ENCODE peak calls at places on chromosomes 6 and 20, in eight cellular contexts. One of them, this sample, is unnamed.

GRCh38 chr6:72245565-72245964 is 359.2 kb downstream of the RIMS1 start:
- DNase-seq in esophagus squamous epithelium: no peak
- DNase-seq in nephron progenitor cell: no peak
- DNase-seq in amniotic stem cell: no peak
- DNase-seq in astrocyte of the spinal cord: no peak
- DNase-seq in tibial artery: no peak
- DNase-seq in heart right ventricle: no peak
- DNase-seq in T follicular helper cell: no peak
- DNase-seq in this sample: no peak

GRCh38 chr6:44439270-44440045 is 52.0 kb downstream of the CDC5L start:
- DNase-seq in esophagus squamous epithelium: no peak
- DNase-seq in nephron progenitor cell: no peak
- DNase-seq in amniotic stem cell: no peak
- DNase-seq in astrocyte of the spinal cord: peak; percentile 74
- DNase-seq in tibial artery: no peak
- DNase-seq in heart right ventricle: no peak
- DNase-seq in T follicular helper cell: no peak
- DNase-seq in this sample: no peak

GRCh38 chr20:38115205-38115604 is 49.9 kb downstream of the TGM2 start:
- DNase-seq in esophagus squamous epithelium: no peak
- DNase-seq in nephron progenitor cell: no peak
- DNase-seq in amniotic stem cell: no peak
- DNase-seq in astrocyte of the spinal cord: no peak
- DNase-seq in tibial artery: no peak
- DNase-seq in heart right ventricle: no peak
- DNase-seq in T follicular helper cell: no peak
- DNase-seq in this sample: no peak

GRCh38 chr6:71460933-71461332 is 172.3 kb downstream of the OGFRL1 start:
- DNase-seq in esophagus squamous epithelium: no peak
- DNase-seq in nephron progenitor cell: no peak
- DNase-seq in amniotic stem cell: no peak
- DNase-seq in astrocyte of the spinal cord: peak; percentile 67
- DNase-seq in tibial artery: no peak
- DNase-seq in heart right ventricle: no peak
- DNase-seq in T follicular helper cell: no peak
- DNase-seq in this sample: no peak

GRCh38 chr6:92109256-92109655 is 1310.1 kb downstream of the EPHA7 start:
- DNase-seq in esophagus squamous epithelium: no peak
- DNase-seq in nephron progenitor cell: no peak
- DNase-seq in amniotic stem cell: no peak
- DNase-seq in astrocyte of the spinal cord: no peak
- DNase-seq in tibial artery: no peak
- DNase-seq in heart right ventricle: no peak
- DNase-seq in T follicular helper cell: no peak
- DNase-seq in this sample: no peak

GRCh38 chr6:111837007-111837406 is 36.2 kb downstream of the FYN start:
- DNase-seq in esophagus squamous epithelium: no peak
- DNase-seq in nephron progenitor cell: no peak
- DNase-seq in amniotic stem cell: no peak
- DNase-seq in astrocyte of the spinal cord: no peak
- DNase-seq in tibial artery: no peak
- DNase-seq in heart right ventricle: no peak
- DNase-seq in T follicular helper cell: no peak
- DNase-seq in this sample: no peak

GRCh38 chr20:15862178-15862577 is 711.1 kb downstream of the KIF16B start:
- DNase-seq in esophagus squamous epithelium: no peak
- DNase-seq in nephron progenitor cell: no peak
- DNase-seq in amniotic stem cell: no peak
- DNase-seq in astrocyte of the spinal cord: no peak
- DNase-seq in tibial artery: no peak
- DNase-seq in heart right ventricle: no peak
- DNase-seq in T follicular helper cell: no peak
- DNase-seq in this sample: no peak

GRCh38 chr6:47195251-47195650 is 114.5 kb downstream of the TNFRSF21 start:
- DNase-seq in esophagus squamous epithelium: no peak
- DNase-seq in nephron progenitor cell: no peak
- DNase-seq in amniotic stem cell: no peak
- DNase-seq in astrocyte of the spinal cord: no peak
- DNase-seq in tibial artery: no peak
- DNase-seq in heart right ventricle: peak; percentile 47
- DNase-seq in T follicular helper cell: no peak
- DNase-seq in this sample: peak; percentile 71

GRCh38 chr6:90461367-90461766 is 125.5 kb downstream of the MAP3K7 start:
- DNase-seq in esophagus squamous epithelium: no peak
- DNase-seq in nephron progenitor cell: no peak
- DNase-seq in amniotic stem cell: no peak
- DNase-seq in astrocyte of the spinal cord: no peak
- DNase-seq in tibial artery: no peak
- DNase-seq in heart right ventricle: no peak
- DNase-seq in T follicular helper cell: no peak
- DNase-seq in this sample: no peak

GRCh38 chr6:31479933-31480535 is 17.9 kb upstream of the MICB start:
- DNase-seq in esophagus squamous epithelium: no peak
- DNase-seq in nephron progenitor cell: no peak
- DNase-seq in amniotic stem cell: no peak
- DNase-seq in astrocyte of the spinal cord: no peak
- DNase-seq in tibial artery: no peak
- DNase-seq in heart right ventricle: no peak
- DNase-seq in T follicular helper cell: no peak
- DNase-seq in this sample: no peak

GRCh38 chr6:34067814-34068213 is 78.1 kb downstream of the GRM4 start:
- DNase-seq in esophagus squamous epithelium: no peak
- DNase-seq in nephron progenitor cell: no peak
- DNase-seq in amniotic stem cell: no peak
- DNase-seq in astrocyte of the spinal cord: no peak
- DNase-seq in tibial artery: no peak
- DNase-seq in heart right ventricle: no peak
- DNase-seq in T follicular helper cell: no peak
- DNase-seq in this sample: no peak

GRCh38 chr6:150557043-150557599 is 42.6 kb upstream of the PLEKHG1 start:
- DNase-seq in esophagus squamous epithelium: no peak
- DNase-seq in nephron progenitor cell: no peak
- DNase-seq in amniotic stem cell: no peak
- DNase-seq in astrocyte of the spinal cord: no peak
- DNase-seq in tibial artery: no peak
- DNase-seq in heart right ventricle: no peak
- DNase-seq in T follicular helper cell: no peak
- DNase-seq in this sample: no peak

GRCh38 chr20:35561268-35561667 is 19.4 kb downstream of the ERGIC3 start:
- DNase-seq in esophagus squamous epithelium: no peak
- DNase-seq in nephron progenitor cell: peak; percentile 26
- DNase-seq in amniotic stem cell: no peak
- DNase-seq in astrocyte of the spinal cord: peak; percentile 49
- DNase-seq in tibial artery: no peak
- DNase-seq in heart right ventricle: no peak
- DNase-seq in T follicular helper cell: no peak
- DNase-seq in this sample: no peak

GRCh38 chr6:133818320-133818719 is 70.6 kb upstream of the TCF21 start:
- DNase-seq in esophagus squamous epithelium: no peak
- DNase-seq in nephron progenitor cell: no peak
- DNase-seq in amniotic stem cell: no peak
- DNase-seq in astrocyte of the spinal cord: no peak
- DNase-seq in tibial artery: no peak
- DNase-seq in heart right ventricle: no peak
- DNase-seq in T follicular helper cell: no peak
- DNase-seq in this sample: no peak

GRCh38 chr6:35955970-35956369 is 35.1 kb upstream of the SRPK1 start:
- DNase-seq in esophagus squamous epithelium: no peak
- DNase-seq in nephron progenitor cell: no peak
- DNase-seq in amniotic stem cell: no peak
- DNase-seq in astrocyte of the spinal cord: no peak
- DNase-seq in tibial artery: no peak
- DNase-seq in heart right ventricle: no peak
- DNase-seq in T follicular helper cell: no peak
- DNase-seq in this sample: no peak

GRCh38 chr6:138454976-138455706 is 44.2 kb downstream of the NHSL1 start:
- DNase-seq in esophagus squamous epithelium: no peak
- DNase-seq in nephron progenitor cell: no peak
- DNase-seq in amniotic stem cell: no peak
- DNase-seq in astrocyte of the spinal cord: no peak
- DNase-seq in tibial artery: no peak
- DNase-seq in heart right ventricle: peak; percentile 14
- DNase-seq in T follicular helper cell: peak; percentile 40
- DNase-seq in this sample: no peak

GRCh38 chr6:110085285-110085684 is 94.2 kb downstream of the WASF1 start:
- DNase-seq in esophagus squamous epithelium: no peak
- DNase-seq in nephron progenitor cell: no peak
- DNase-seq in amniotic stem cell: no peak
- DNase-seq in astrocyte of the spinal cord: no peak
- DNase-seq in tibial artery: no peak
- DNase-seq in heart right ventricle: no peak
- DNase-seq in T follicular helper cell: no peak
- DNase-seq in this sample: no peak

GRCh38 chr6:158825038-158825950 is 6.1 kb upstream of the EZR start:
- DNase-seq in esophagus squamous epithelium: no peak
- DNase-seq in nephron progenitor cell: no peak
- DNase-seq in amniotic stem cell: no peak
- DNase-seq in astrocyte of the spinal cord: no peak
- DNase-seq in tibial artery: no peak
- DNase-seq in heart right ventricle: no peak
- DNase-seq in T follicular helper cell: no peak
- DNase-seq in this sample: no peak

GRCh38 chr6:148509789-148510581 is 167.3 kb downstream of the SASH1 start:
- DNase-seq in esophagus squamous epithelium: no peak
- DNase-seq in nephron progenitor cell: no peak
- DNase-seq in amniotic stem cell: peak; percentile 89
- DNase-seq in astrocyte of the spinal cord: peak; percentile 98
- DNase-seq in tibial artery: peak; percentile 91
- DNase-seq in heart right ventricle: peak; percentile 56
- DNase-seq in T follicular helper cell: no peak
- DNase-seq in this sample: peak; percentile 74

GRCh38 chr6:157304840-157305675 is 18.3 kb downstream of the TMEM242 start:
- DNase-seq in esophagus squamous epithelium: no peak
- DNase-seq in nephron progenitor cell: no peak
- DNase-seq in amniotic stem cell: no peak
- DNase-seq in astrocyte of the spinal cord: peak; percentile 26
- DNase-seq in tibial artery: peak; percentile 49
- DNase-seq in heart right ventricle: no peak
- DNase-seq in T follicular helper cell: no peak
- DNase-seq in this sample: no peak

GRCh38 chr20:208937-209566 is 18.0 kb upstream of the DEFB129 start:
- DNase-seq in esophagus squamous epithelium: no peak
- DNase-seq in nephron progenitor cell: no peak
- DNase-seq in amniotic stem cell: peak; percentile 46
- DNase-seq in astrocyte of the spinal cord: peak; percentile 61
- DNase-seq in tibial artery: no peak
- DNase-seq in heart right ventricle: no peak
- DNase-seq in T follicular helper cell: no peak
- DNase-seq in this sample: no peak

GRCh38 chr6:127690092-127690491 is 113.1 kb downstream of the C6orf58 start:
- DNase-seq in esophagus squamous epithelium: no peak
- DNase-seq in nephron progenitor cell: no peak
- DNase-seq in amniotic stem cell: peak; percentile 1
- DNase-seq in astrocyte of the spinal cord: peak; percentile 47
- DNase-seq in tibial artery: no peak
- DNase-seq in heart right ventricle: no peak
- DNase-seq in T follicular helper cell: no peak
- DNase-seq in this sample: no peak

GRCh38 chr20:2754426-2754825 is 46.0 kb downstream of the CPXM1 start:
- DNase-seq in esophagus squamous epithelium: no peak
- DNase-seq in nephron progenitor cell: no peak
- DNase-seq in amniotic stem cell: no peak
- DNase-seq in astrocyte of the spinal cord: no peak
- DNase-seq in tibial artery: no peak
- DNase-seq in heart right ventricle: no peak
- DNase-seq in T follicular helper cell: no peak
- DNase-seq in this sample: no peak

GRCh38 chr6:2790588-2790987 is 25.4 kb downstream of the WRNIP1 start:
- DNase-seq in esophagus squamous epithelium: no peak
- DNase-seq in nephron progenitor cell: no peak
- DNase-seq in amniotic stem cell: no peak
- DNase-seq in astrocyte of the spinal cord: peak; percentile 28
- DNase-seq in tibial artery: no peak
- DNase-seq in heart right ventricle: no peak
- DNase-seq in T follicular helper cell: no peak
- DNase-seq in this sample: no peak

GRCh38 chr6:39665871-39666270 is 59.3 kb downstream of the KIF6 start:
- DNase-seq in esophagus squamous epithelium: no peak
- DNase-seq in nephron progenitor cell: no peak
- DNase-seq in amniotic stem cell: no peak
- DNase-seq in astrocyte of the spinal cord: peak; percentile 10
- DNase-seq in tibial artery: no peak
- DNase-seq in heart right ventricle: no peak
- DNase-seq in T follicular helper cell: no peak
- DNase-seq in this sample: no peak

GRCh38 chr6:79724816-79725215 is 93.7 kb downstream of the SH3BGRL2 start:
- DNase-seq in esophagus squamous epithelium: no peak
- DNase-seq in nephron progenitor cell: no peak
- DNase-seq in amniotic stem cell: no peak
- DNase-seq in astrocyte of the spinal cord: no peak
- DNase-seq in tibial artery: no peak
- DNase-seq in heart right ventricle: peak; percentile 18
- DNase-seq in T follicular helper cell: no peak
- DNase-seq in this sample: peak; percentile 49

GRCh38 chr6:160217073-160217472 is 41.5 kb downstream of the SLC22A2 start:
- DNase-seq in esophagus squamous epithelium: no peak
- DNase-seq in nephron progenitor cell: no peak
- DNase-seq in amniotic stem cell: no peak
- DNase-seq in astrocyte of the spinal cord: no peak
- DNase-seq in tibial artery: no peak
- DNase-seq in heart right ventricle: no peak
- DNase-seq in T follicular helper cell: no peak
- DNase-seq in this sample: no peak

GRCh38 chr20:37777556-37777955 is 83.7 kb downstream of the CTNNBL1 start:
- DNase-seq in esophagus squamous epithelium: no peak
- DNase-seq in nephron progenitor cell: no peak
- DNase-seq in amniotic stem cell: no peak
- DNase-seq in astrocyte of the spinal cord: no peak
- DNase-seq in tibial artery: no peak
- DNase-seq in heart right ventricle: no peak
- DNase-seq in T follicular helper cell: no peak
- DNase-seq in this sample: no peak

GRCh38 chr6:148342146-148343027 is at the start of gene SASH1:
- DNase-seq in esophagus squamous epithelium: no peak
- DNase-seq in nephron progenitor cell: peak; percentile 77
- DNase-seq in amniotic stem cell: peak; percentile 74
- DNase-seq in astrocyte of the spinal cord: peak; percentile 83
- DNase-seq in tibial artery: peak; percentile 70
- DNase-seq in heart right ventricle: peak; percentile 71
- DNase-seq in T follicular helper cell: no peak
- DNase-seq in this sample: peak; percentile 73

GRCh38 chr20:42688576-42688975 is 501.1 kb downstream of the PTPRT start:
- DNase-seq in esophagus squamous epithelium: no peak
- DNase-seq in nephron progenitor cell: peak; percentile 69
- DNase-seq in amniotic stem cell: no peak
- DNase-seq in astrocyte of the spinal cord: no peak
- DNase-seq in tibial artery: no peak
- DNase-seq in heart right ventricle: no peak
- DNase-seq in T follicular helper cell: no peak
- DNase-seq in this sample: no peak

GRCh38 chr6:35668708-35669440 is 19.8 kb downstream of the FKBP5 start:
- DNase-seq in esophagus squamous epithelium: no peak
- DNase-seq in nephron progenitor cell: no peak
- DNase-seq in amniotic stem cell: no peak
- DNase-seq in astrocyte of the spinal cord: no peak
- DNase-seq in tibial artery: no peak
- DNase-seq in heart right ventricle: no peak
- DNase-seq in T follicular helper cell: no peak
- DNase-seq in this sample: no peak